ENCODE peak calls at places on chromosomes 2 and 18, in four cellular contexts. T is ovary, R is HEK293T, H is keratinocyte. S is an unnamed sample.

GRCh38 chr2:8505311-8505920 is 176.4 kb upstream of the ID2 start:
- DNase-seq in T (no peak), R (no peak), H (no peak), S (no peak)

GRCh38 chr2:171553858-171554257 is 31.6 kb downstream of the CYBRD1 start:
- DNase-seq in T (peak), R (no peak), H (no peak), S (peak)

GRCh38 chr2:39541011-39541930 is 104.2 kb upstream of the MAP4K3 start:
- DNase-seq in T (no peak), R (no peak), H (no peak), S (no peak)

GRCh38 chr18:25561923-25562322 is 210.0 kb upstream of the ZNF521 start:
- DNase-seq in T (no peak), R (peak), H (no peak), S (no peak)

GRCh38 chr2:56229397-56230060 is 45.7 kb downstream of the CCDC85A start:
- DNase-seq in T (no peak), R (no peak), H (no peak), S (no peak)

GRCh38 chr2:130918421-130918820 is 81.7 kb downstream of the ARHGEF4 start:
- DNase-seq in T (no peak), R (no peak), H (no peak), S (no peak)

GRCh38 chr2:223696719-223697118 is 94.6 kb upstream of the SCG2 start:
- DNase-seq in T (no peak), R (no peak), H (peak), S (no peak)

GRCh38 chr2:100822587-100823248 is 2.8 kb downstream of the NPAS2 start:
- DNase-seq in T (no peak), R (no peak), H (no peak), S (peak)

GRCh38 chr2:135202751-135203150 is 150.7 kb downstream of the RAB3GAP1 start:
- DNase-seq in T (no peak), R (no peak), H (no peak), S (no peak)

GRCh38 chr18:33830210-33830609 is 252.2 kb downstream of the ASXL3 start:
- DNase-seq in T (no peak), R (no peak), H (no peak), S (no peak)

GRCh38 chr2:219350215-219350937 is 17.8 kb upstream of the RESP18 start:
- DNase-seq in T (no peak), R (no peak), H (no peak), S (no peak)

GRCh38 chr2:149908731-149909690 is 321.4 kb upstream of the MMADHC start:
- DNase-seq in T (no peak), R (no peak), H (no peak), S (no peak)

GRCh38 chr2:164039270-164039669 is 303.5 kb upstream of the FIGN start:
- DNase-seq in T (no peak), R (no peak), H (no peak), S (no peak)

GRCh38 chr2:173354073-173354600 is 535 bp upstream of the CDCA7 start:
- DNase-seq in T (no peak), R (peak), H (no peak), S (no peak)

GRCh38 chr18:36191286-36191685 is 4.0 kb downstream of the MOCOS start:
- DNase-seq in T (no peak), R (no peak), H (no peak), S (no peak)

GRCh38 chr2:200649724-200650123 is 63.9 kb downstream of the AOX1 start:
- DNase-seq in T (no peak), R (no peak), H (no peak), S (no peak)

GRCh38 chr18:74242451-74243096 is 49.2 kb downstream of the CYB5A start:
- DNase-seq in T (no peak), R (no peak), H (no peak), S (no peak)

GRCh38 chr2:133844214-133844892 is 276.1 kb upstream of the NCKAP5 start:
- DNase-seq in T (peak), R (peak), H (peak), S (peak)

S was measured in NCI-H460.